ENCODE peak calls at places on chromosomes 13 and 19, in eight cellular contexts. Z is DMS 273 treated with DMSO at 0.1 percent for 48 hours; F is ovary; K is suprapubic skin; D is choroid plexus epithelial cell; T is psoas muscle; M is stimulated activated CD8-positive, alpha-beta memory T cell treated with anti-CD3 and anti-CD28 coated beads, Interleukin-4, amount 100 ng/mL, for 1 hour; Q is nephron progenitor cell. G is an unnamed sample.

GRCh38 chr13:20301391-20302071 is 69.4 kb upstream of the GJB6 start:
- DNase-seq in Z (no peak), F (peak), K (no peak), D (no peak), T (peak), M (no peak), Q (peak), G (no peak)

GRCh38 chr19:37303591-37304171 is 67.2 kb upstream of the ZNF527 start:
- DNase-seq in Z (no peak), F (no peak), K (peak), D (no peak), T (no peak), M (no peak), Q (no peak), G (no peak)

GRCh38 chr19:13788991-13789390 is 6.3 kb upstream of the ZSWIM4 start:
- DNase-seq in Z (no peak), F (no peak), K (no peak), D (peak), T (no peak), M (no peak), Q (no peak), G (no peak)

GRCh38 chr19:40805258-40805868 is 6.4 kb downstream of the EGLN2 start:
- DNase-seq in Z (no peak), F (no peak), K (no peak), D (no peak), T (no peak), M (no peak), Q (no peak), G (no peak)

GRCh38 chr19:34733266-34733825 is 697 bp upstream of the ZNF181 start:
- DNase-seq in Z (peak), F (no peak), K (no peak), D (no peak), T (peak), M (no peak), Q (peak), G (peak)

GRCh38 chr13:112873851-112874750 is 94.9 kb upstream of the MCF2L start:
- DNase-seq in Z (no peak), F (peak), K (peak), D (peak), T (peak), M (peak), Q (peak), G (peak)

GRCh38 chr13:35455022-35455421 is 21.5 kb downstream of the MAB21L1 start:
- DNase-seq in Z (no peak), F (no peak), K (no peak), D (no peak), T (no peak), M (no peak), Q (no peak), G (no peak)

GRCh38 chr13:40164137-40164536 is 502.3 kb downstream of the FOXO1 start:
- DNase-seq in Z (no peak), F (no peak), K (no peak), D (peak), T (no peak), M (no peak), Q (no peak), G (no peak)

GRCh38 chr13:43374621-43375020 is 351.2 kb downstream of the DNAJC15 start:
- DNase-seq in Z (no peak), F (no peak), K (no peak), D (peak), T (no peak), M (no peak), Q (no peak), G (no peak)

GRCh38 chr19:3849092-3849491 is 19.7 kb downstream of the ZFR2 start:
- DNase-seq in Z (no peak), F (no peak), K (no peak), D (peak), T (no peak), M (no peak), Q (peak), G (no peak)

GRCh38 chr13:91203430-91203829 is 144.1 kb upstream of the MIR17HG start:
- DNase-seq in Z (no peak), F (no peak), K (no peak), D (no peak), T (no peak), M (no peak), Q (no peak), G (no peak)

GRCh38 chr19:55406869-55407624 is 541 bp downstream of the UBE2S start:
- DNase-seq in Z (no peak), F (peak), K (no peak), D (peak), T (peak), M (no peak), Q (no peak), G (peak)

G was measured in coronary artery.